ENCODE peak calls at places on chromosomes 2 and 18, in seven cellular contexts. T, X, L, M, I, C and O are unnamed samples.

GRCh38 chr2:240994161-240994896 is 4.1 kb upstream of the SNED1 start:
- DNase-seq in C (no peak), X (peak; percentile 11), M (no peak), I (peak; percentile 59), T (no peak), L (no peak), O (peak; percentile 17)

GRCh38 chr2:126803422-126803775 is 95.3 kb upstream of the TEX51 start:
- DNase-seq in X (no peak), C (no peak), I (no peak), T (no peak), M (no peak), L (no peak), O (no peak)

GRCh38 chr2:17517481-17518211 is 594 bp downstream of the RAD51AP2 start:
- DNase-seq in C (no peak), T (no peak), X (no peak), M (no peak), I (no peak), L (no peak), O (no peak)

GRCh38 chr2:60759654-60760053 is 3.6 kb downstream of the PAPOLG start:
- DNase-seq in X (no peak), L (no peak), C (no peak), T (no peak), I (no peak), M (no peak), O (no peak)

GRCh38 chr2:167425113-167425512 is 536.8 kb downstream of the XIRP2 start:
- DNase-seq in X (no peak), I (no peak), T (no peak), M (no peak), L (no peak), C (no peak), O (no peak)

GRCh38 chr18:22348521-22349316 is 69.0 kb downstream of the CTAGE1 start:
- DNase-seq in L (no peak), X (peak; percentile 75), M (no peak), T (no peak), C (no peak), I (peak; percentile 84), O (peak; percentile 54)

GRCh38 chr2:239889641-239890055 is 135.5 kb downstream of the NDUFA10 start:
- DNase-seq in T (no peak), L (no peak), C (no peak), M (peak; percentile 13), X (no peak), I (no peak), O (peak; percentile 56)

GRCh38 chr2:101386599-101387150 is 628 bp downstream of the CREG2 start:
- DNase-seq in C (no peak), X (no peak), L (peak; percentile 17), T (no peak), M (no peak), I (no peak), O (no peak)

GRCh38 chr18:62877448-62878221 is 162.3 kb downstream of the PHLPP1 start:
- DNase-seq in M (no peak), X (no peak), T (no peak), C (peak; percentile 30), L (no peak), I (no peak), O (no peak)

GRCh38 chr2:212539145-212539880 is 711 bp upstream of the ERBB4 start:
- DNase-seq in L (no peak), M (peak; percentile 65), T (no peak), I (peak; percentile 23), C (no peak), X (no peak), O (peak; percentile 85)

GRCh38 chr2:129400825-129401224 is 578.6 kb upstream of the RAB6C start:
- DNase-seq in M (no peak), X (no peak), T (no peak), I (no peak), L (no peak), C (no peak), O (no peak)

GRCh38 chr18:59301974-59302373 is 16.5 kb downstream of the CPLX4 start:
- DNase-seq in X (no peak), L (no peak), I (no peak), C (no peak), T (no peak), M (no peak), O (no peak)

GRCh38 chr2:65922794-65923193 is 490.4 kb upstream of the SPRED2 start:
- DNase-seq in L (no peak), M (peak; percentile 57), C (no peak), T (no peak), X (peak; percentile 8), I (no peak), O (no peak)

GRCh38 chr2:200756618-200757321 is 54.9 kb upstream of the BZW1 start:
- DNase-seq in C (peak; percentile 95), L (peak; percentile 77), X (peak; percentile 47), I (no peak), M (no peak), T (peak; percentile 19), O (no peak)

GRCh38 chr2:147396890-147397289 is 447.9 kb upstream of the ACVR2A start:
- DNase-seq in C (no peak), T (no peak), L (no peak), I (no peak), M (no peak), X (no peak), O (no peak)

GRCh38 chr2:43931293-43931692 is 64.5 kb downstream of the LRPPRC start:
- DNase-seq in M (no peak), I (no peak), X (no peak), C (no peak), T (no peak), L (no peak), O (no peak)

GRCh38 chr2:189555243-189555642 is 25.3 kb downstream of the SLC40A1 start:
- DNase-seq in M (no peak), I (no peak), L (no peak), C (peak; percentile 88), X (no peak), T (no peak), O (no peak)

GRCh38 chr2:188610050-188610444 is 318.4 kb downstream of the GULP1 start:
- DNase-seq in X (no peak), M (no peak), I (no peak), L (no peak), T (no peak), C (no peak), O (no peak)

GRCh38 chr18:47718646-47719045 is 211.8 kb downstream of the SMAD2 start:
- DNase-seq in I (no peak), X (no peak), T (no peak), C (no peak), L (no peak), M (no peak), O (no peak)

GRCh38 chr2:16014802-16015201 is 74.5 kb downstream of the MYCN start:
- DNase-seq in M (no peak), I (no peak), C (no peak), T (no peak), X (no peak), L (no peak), O (no peak)

GRCh38 chr2:78418041-78418440 is 607.5 kb upstream of the REG3G start:
- DNase-seq in T (no peak), I (no peak), M (no peak), L (no peak), X (no peak), C (no peak), O (no peak)

GRCh38 chr2:73736855-73737779 is at the start of gene TPRKB:
- DNase-seq in M (peak; percentile 91), I (peak; percentile 96), L (peak; percentile 100), C (peak; percentile 97), X (peak; percentile 96), T (peak; percentile 98), O (peak; percentile 96)
- TF ChIP-seq EP300 in M (peak; percentile 89), I (no peak), L (no peak), C (no peak), X (peak; percentile 41), T (peak; percentile 25), O (no peak)

DNA sequence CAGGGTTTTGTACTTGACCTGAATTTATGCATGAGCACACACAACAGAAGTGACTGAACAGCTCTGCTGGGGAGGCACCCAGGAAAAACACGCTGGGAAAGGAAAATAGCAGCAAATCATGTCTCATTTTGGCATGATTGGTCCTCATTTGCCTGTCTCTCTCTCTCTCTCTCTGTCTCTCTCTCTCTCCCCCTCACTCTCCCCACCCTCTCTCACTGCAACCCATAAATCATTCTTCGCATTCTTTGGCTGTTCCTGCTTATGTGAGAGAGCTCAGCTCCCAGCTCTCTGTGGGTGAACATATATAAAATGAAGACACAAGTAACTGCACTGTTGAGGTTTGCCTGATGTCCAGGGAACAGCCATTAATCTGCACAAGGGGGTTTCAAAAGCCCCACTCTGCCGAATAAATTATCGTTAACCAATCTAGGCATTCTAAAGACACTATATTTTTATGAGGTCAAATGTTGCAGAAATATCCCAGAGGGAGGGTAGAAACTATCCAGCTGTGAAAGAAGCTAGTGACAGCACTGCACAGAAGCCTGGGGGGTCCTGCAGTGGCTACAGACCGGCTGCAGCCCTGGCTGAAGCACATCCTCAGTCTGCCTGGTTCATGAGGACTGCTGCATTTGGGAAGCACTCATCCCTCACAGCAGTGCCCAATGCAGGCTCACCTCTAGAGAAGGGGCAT is 260.3 kb downstream of the AFF3 start:
- DNase-seq in L (no peak), X (no peak), T (no peak), C (no peak), M (no peak), I (no peak), O (no peak)
- TF ChIP-seq EP300 in L (no peak), X (no peak), T (no peak), C (no peak), M (no peak), I (no peak), O (no peak)

GRCh38 chr18:74929110-74929509 is 279.8 kb downstream of the PTGR3 start:
- DNase-seq in C (no peak), X (no peak), M (no peak), T (no peak), I (no peak), L (no peak), O (no peak)

GRCh38 chr18:74936343-74936742 is 272.6 kb downstream of the PTGR3 start:
- DNase-seq in L (no peak), I (no peak), X (no peak), T (no peak), C (no peak), M (no peak), O (no peak)

GRCh38 chr18:74935411-74935810 is 273.5 kb downstream of the PTGR3 start:
- DNase-seq in M (no peak), T (no peak), L (no peak), C (no peak), X (no peak), I (no peak), O (no peak)

GRCh38 chr18:74930616-74931015 is 278.3 kb downstream of the PTGR3 start:
- DNase-seq in T (no peak), L (no peak), X (no peak), M (no peak), I (no peak), C (no peak), O (no peak)

DNA sequence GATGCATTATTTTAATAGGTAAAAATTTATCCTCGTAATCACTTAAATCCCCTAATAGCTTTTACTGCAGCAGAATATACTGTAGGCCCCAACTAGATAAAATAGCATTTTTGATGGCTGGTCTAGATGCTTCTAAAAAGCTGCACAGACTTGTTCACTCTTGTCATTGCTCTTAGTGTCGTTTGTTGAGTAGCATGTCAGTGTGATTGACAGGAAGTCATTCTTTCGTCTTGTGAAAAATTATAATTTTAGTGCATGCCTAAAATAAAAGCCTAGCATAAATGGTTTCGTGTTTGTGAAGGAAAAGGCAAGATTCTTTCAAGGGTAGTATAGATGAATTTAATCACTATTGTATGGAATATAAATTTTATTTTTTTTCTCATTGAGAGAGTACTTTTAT is 275.0 kb downstream of the PTGR3 start:
- DNase-seq in M (no peak), L (no peak), I (no peak), X (no peak), T (no peak), C (no peak), O (no peak)
- TF ChIP-seq EP300 in M (no peak), L (no peak), I (no peak), X (no peak), T (no peak), C (no peak), O (no peak)

GRCh38 chr2:81283081-81283480 is 978.5 kb upstream of the LRRTM1 start:
- DNase-seq in L (no peak), C (no peak), M (no peak), T (no peak), I (no peak), X (no peak), O (no peak)
- TF ChIP-seq EP300 in L (no peak), C (no peak), M (no peak), T (no peak), I (no peak), X (no peak), O (no peak)